ENCODE peak calls at places on chromosomes 4 and X, in eight cellular contexts. F is coronary artery; O is fibroblast of lung; X is activated CD8-positive, alpha-beta memory T cell treated with anti-CD3 and anti-CD28 coated beads for 4 hours; E is NCI-H345; Y is AG08395; W is fibroblast of the conjunctiva; S is NCI-H1092 treated with DMSO at 0.1 percent for 48 hours. C is an unnamed sample.

GRCh38 chrX:136185409-136186022 is 38.2 kb downstream of the FHL1 start:
- DNase-seq in F (no peak), O (peak), X (no peak), E (no peak), Y (peak), W (no peak), S (no peak), C (no peak)

GRCh38 chrX:7059214-7059838 is 88.2 kb upstream of the STS start:
- DNase-seq in F (no peak), O (no peak), X (no peak), E (no peak), Y (no peak), W (no peak), S (no peak), C (no peak)

GRCh38 chr4:3257691-3258482 is 8.9 kb downstream of the MSANTD1 start:
- DNase-seq in F (peak), O (peak), X (no peak), E (no peak), Y (peak), W (no peak), S (no peak), C (no peak)

GRCh38 chr4:52665592-52665991 is 6.5 kb upstream of the USP46 start:
- DNase-seq in F (no peak), O (peak), X (no peak), E (no peak), Y (no peak), W (no peak), S (peak), C (no peak)

GRCh38 chrX:9466115-9466495 is 1.2 kb downstream of the TBL1X start:
- DNase-seq in F (peak), O (peak), X (no peak), E (peak), Y (peak), W (no peak), S (peak), C (peak)

GRCh38 chr4:81688085-81688484 is 216.4 kb upstream of the RASGEF1B start:
- DNase-seq in F (no peak), O (no peak), X (no peak), E (no peak), Y (peak), W (no peak), S (no peak), C (no peak)

GRCh38 chr4:55074386-55074785 is 51.0 kb downstream of the KDR start:
- DNase-seq in F (no peak), O (peak), X (no peak), E (no peak), Y (no peak), W (no peak), S (no peak), C (no peak)

GRCh38 chrX:40140706-40141499 is 43.1 kb upstream of the BCOR start:
- DNase-seq in F (peak), O (peak), X (no peak), E (no peak), Y (no peak), W (no peak), S (no peak), C (no peak)

GRCh38 chr4:1172971-1173757 is 781 bp upstream of the SPON2 start:
- DNase-seq in F (peak), O (no peak), X (no peak), E (no peak), Y (peak), W (peak), S (no peak), C (no peak)

GRCh38 chrX:106726485-106727437 is at the start of gene RNF128:
- DNase-seq in F (no peak), O (peak), X (no peak), E (peak), Y (peak), W (no peak), S (peak), C (peak)

GRCh38 chr4:19700951-19701350 is 550.8 kb upstream of the SLIT2 start:
- DNase-seq in F (no peak), O (peak), X (no peak), E (no peak), Y (peak), W (no peak), S (no peak), C (no peak)

GRCh38 chrX:47210661-47211425 is 7.6 kb upstream of the CDK16 start:
- DNase-seq in F (no peak), O (no peak), X (no peak), E (no peak), Y (no peak), W (no peak), S (no peak), C (no peak)

GRCh38 chr4:184961693-184962092 is 56.6 kb upstream of the HELT start:
- DNase-seq in F (no peak), O (no peak), X (no peak), E (peak), Y (no peak), W (no peak), S (no peak), C (no peak)

GRCh38 chr4:92304636-92305035 is 870 bp downstream of the GRID2 start:
- DNase-seq in F (no peak), O (no peak), X (no peak), E (peak), Y (no peak), W (no peak), S (no peak), C (peak)

GRCh38 chrX:23634181-23634580 is 33.1 kb upstream of the PRDX4 start:
- DNase-seq in F (no peak), O (no peak), X (no peak), E (peak), Y (no peak), W (no peak), S (no peak), C (no peak)

GRCh38 chr4:185838104-185838452 is 26.1 kb upstream of the SORBS2 start:
- DNase-seq in F (no peak), O (no peak), X (no peak), E (no peak), Y (no peak), W (no peak), S (no peak), C (no peak)

GRCh38 chr4:116839826-116840225 is 245.6 kb downstream of the TRAM1L1 start:
- DNase-seq in F (no peak), O (peak), X (no peak), E (no peak), Y (no peak), W (no peak), S (no peak), C (no peak)

GRCh38 chr4:2866891-2867290 is 23.2 kb downstream of the ADD1 start:
- DNase-seq in F (no peak), O (peak), X (no peak), E (no peak), Y (no peak), W (no peak), S (no peak), C (no peak)

GRCh38 chr4:188596027-188596426 is 456.8 kb downstream of the TRIML1 start:
- DNase-seq in F (no peak), O (no peak), X (no peak), E (no peak), Y (no peak), W (no peak), S (no peak), C (no peak)

GRCh38 chr4:109675843-109676242 is 27.4 kb downstream of the CASP6 start:
- DNase-seq in F (no peak), O (no peak), X (no peak), E (no peak), Y (no peak), W (no peak), S (no peak), C (no peak)

GRCh38 chrX:12981880-12982279 is 7.0 kb downstream of the TMSB4X start:
- DNase-seq in F (no peak), O (no peak), X (no peak), E (no peak), Y (no peak), W (no peak), S (no peak), C (no peak)

GRCh38 chr4:71270901-71271300 is 67.9 kb upstream of the SLC4A4 start:
- DNase-seq in F (no peak), O (no peak), X (no peak), E (peak), Y (no peak), W (no peak), S (peak), C (peak)

GRCh38 chr4:107719211-107719926 is 665 bp downstream of the PAPSS1 start:
- DNase-seq in F (peak), O (peak), X (no peak), E (no peak), Y (peak), W (no peak), S (no peak), C (no peak)

GRCh38 chr4:137524642-137525384 is 7.5 kb downstream of the PCDH18 start:
- DNase-seq in F (no peak), O (peak), X (no peak), E (no peak), Y (peak), W (peak), S (peak), C (no peak)

GRCh38 chr4:90118547-90119211 is 8.5 kb upstream of the CCSER1 start:
- DNase-seq in F (no peak), O (no peak), X (no peak), E (no peak), Y (no peak), W (no peak), S (no peak), C (no peak)

GRCh38 chr4:6391852-6392188 is 80.6 kb downstream of the PPP2R2C start:
- DNase-seq in F (no peak), O (no peak), X (no peak), E (no peak), Y (no peak), W (no peak), S (no peak), C (no peak)

GRCh38 chr4:122012735-122013134 is 60.9 kb upstream of the TRPC3 start:
- DNase-seq in F (no peak), O (peak), X (no peak), E (no peak), Y (peak), W (no peak), S (no peak), C (no peak)

GRCh38 chr4:129342820-129343219 is 246.9 kb downstream of the C4orf33 start:
- DNase-seq in F (no peak), O (peak), X (no peak), E (no peak), Y (peak), W (peak), S (no peak), C (no peak)

GRCh38 chrX:75131973-75132627 is 24.0 kb downstream of the ABCB7 start:
- DNase-seq in F (no peak), O (no peak), X (no peak), E (no peak), Y (no peak), W (no peak), S (no peak), C (no peak)

C was measured in H1.